ENCODE peak calls at places on chromosome 10, in five cellular contexts. R is endothelial cell, A is stomach, U is mammary epithelial cell, I is progenitor cell of endocrine pancreas. X is an unnamed sample.

GRCh38 chr10:85547460-85548023 is 819.1 kb downstream of the GRID1 start:
- DNase-seq in U (no peak), R (no peak), A (no peak), I (no peak), X (no peak)

GRCh38 chr10:117543999-117544728 is 1.6 kb downstream of the EMX2 start:
- DNase-seq in R (no peak), I (no peak), U (no peak), A (no peak), X (no peak)

GRCh38 chr10:76523215-76523614 is 1091.8 kb downstream of the LRMDA start:
- DNase-seq in U (no peak), A (no peak), I (no peak), R (no peak), X (no peak)

GRCh38 chr10:119313645-119314044 is 106.3 kb downstream of the GRK5 start:
- DNase-seq in R (no peak), A (no peak), U (no peak), I (no peak), X (no peak)

GRCh38 chr10:78547397-78547796 is 513.7 kb downstream of the RPS24 start:
- DNase-seq in U (no peak), I (no peak), A (no peak), R (no peak), X (no peak)

GRCh38 chr10:28411648-28412047 is 108.8 kb upstream of the MPP7 start:
- DNase-seq in U (peak), A (no peak), I (no peak), R (no peak), X (no peak)

GRCh38 chr10:47358457-47358856 is 10.3 kb downstream of the RBP3 start:
- DNase-seq in A (no peak), I (no peak), U (no peak), R (no peak), X (no peak)

GRCh38 chr10:20598590-20598989 is 298.5 kb downstream of the NEBL start:
- DNase-seq in U (peak), A (no peak), R (no peak), I (no peak), X (peak)

GRCh38 chr10:76185476-76186255 is 754.2 kb downstream of the LRMDA start:
- DNase-seq in U (no peak), A (no peak), I (no peak), R (no peak), X (no peak)

GRCh38 chr10:71191459-71192113 is 20.8 kb upstream of the UNC5B start:
- DNase-seq in I (no peak), R (no peak), U (no peak), A (no peak), X (no peak)

GRCh38 chr10:23421397-23421796 is 17.5 kb upstream of the OTUD1 start:
- DNase-seq in I (no peak), R (no peak), A (no peak), U (no peak), X (no peak)

GRCh38 chr10:90087197-90088007 is 386.0 kb downstream of the KIF20B start:
- DNase-seq in U (peak), I (no peak), A (no peak), R (no peak), X (no peak)

GRCh38 chr10:67284589-67284988 is 358.8 kb downstream of the LRRTM3 start:
- DNase-seq in U (no peak), A (no peak), I (no peak), R (no peak), X (no peak)

GRCh38 chr10:99730026-99730425 is 1.9 kb downstream of the COX15 start:
- DNase-seq in U (peak), I (no peak), R (no peak), A (no peak), X (no peak)

GRCh38 chr10:14035506-14035905 is 295.2 kb downstream of the FRMD4A start:
- DNase-seq in R (no peak), I (no peak), U (no peak), A (no peak), X (no peak)

GRCh38 chr10:15742831-15743230 is 23.1 kb upstream of the ITGA8 start:
- DNase-seq in R (no peak), I (no peak), U (no peak), A (no peak), X (no peak)

GRCh38 chr10:90856964-90857634 is 740 bp downstream of the HTR7 start:
- DNase-seq in I (no peak), U (peak), R (peak), A (no peak), X (no peak)

GRCh38 chr10:8044331-8044907 is 10.1 kb upstream of the GATA3 start:
- DNase-seq in R (no peak), I (no peak), U (no peak), A (no peak), X (no peak)

GRCh38 chr10:57849726-57850357 is 417.9 kb downstream of the IPMK start:
- DNase-seq in R (no peak), I (no peak), A (no peak), U (peak), X (no peak)

GRCh38 chr10:85557077-85557476 is 809.5 kb downstream of the GRID1 start:
- DNase-seq in U (peak), A (no peak), I (no peak), R (no peak), X (no peak)

GRCh38 chr10:100100651-100101525 is 19.2 kb upstream of the CPN1 start:
- DNase-seq in R (no peak), I (no peak), A (no peak), U (peak), X (no peak)

GRCh38 chr10:88687853-88688467 is 18.1 kb upstream of the LIPK start:
- DNase-seq in U (no peak), I (no peak), R (no peak), A (no peak), X (no peak)

GRCh38 chr10:88680958-88681357 is 16.7 kb downstream of the LIPF start:
- DNase-seq in A (no peak), I (no peak), R (no peak), U (peak), X (no peak)

DNA sequence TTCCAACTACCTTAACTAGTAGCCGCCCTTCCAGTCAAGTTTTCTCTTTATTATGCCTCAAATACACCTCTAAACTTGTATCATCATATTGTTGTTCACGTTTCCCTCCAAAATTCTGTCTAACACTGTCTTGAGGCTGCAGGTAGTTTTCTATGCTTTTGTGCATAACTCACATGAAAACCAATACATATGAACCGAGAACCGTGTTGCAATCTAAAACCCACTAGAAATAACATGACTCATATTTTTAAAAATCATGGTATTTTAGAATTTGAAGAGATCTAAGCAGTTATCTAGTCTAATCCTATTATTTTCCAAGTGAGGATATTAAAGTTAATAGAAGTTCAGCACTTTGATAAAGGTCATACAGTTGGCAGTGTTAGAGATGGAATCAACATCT is 18.2 kb downstream of the LIPF start:
- DNase-seq in A (no peak), U (no peak), I (no peak), R (no peak), X (no peak)
- TF ChIP-seq CTCF in A (no peak), U (no peak), I (no peak), R (no peak), X (no peak)

GRCh38 chr10:129662386-129662785 is 195.3 kb downstream of the MGMT start:
- DNase-seq in I (no peak), R (no peak), U (no peak), A (no peak), X (no peak)
- TF ChIP-seq CTCF in I (peak), R (peak), U (no peak), A (no peak), X (no peak)

DNA sequence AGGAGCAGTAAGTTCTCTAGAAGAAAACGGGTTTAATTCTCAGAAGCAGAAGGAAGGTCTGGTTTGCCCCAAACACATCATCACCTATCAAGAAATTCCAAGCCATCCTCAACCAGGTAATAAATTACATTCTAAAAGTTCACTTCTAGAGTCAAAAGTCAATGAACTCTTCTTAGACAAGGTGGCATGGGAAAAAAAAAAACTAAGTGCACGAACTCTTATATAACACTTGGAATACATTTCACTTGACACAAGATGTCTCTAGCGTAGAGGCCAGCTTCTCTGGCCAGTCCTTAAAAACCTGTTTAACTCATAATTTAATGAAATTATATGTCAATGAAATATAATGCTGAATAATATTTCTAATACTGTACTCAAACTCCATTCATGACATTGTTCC is 172.1 kb upstream of the ASAH2 start:
- DNase-seq in A (no peak), U (no peak), I (no peak), R (no peak), X (no peak)
- TF ChIP-seq CTCF in A (no peak), U (no peak), I (no peak), R (no peak), X (no peak)

DNA sequence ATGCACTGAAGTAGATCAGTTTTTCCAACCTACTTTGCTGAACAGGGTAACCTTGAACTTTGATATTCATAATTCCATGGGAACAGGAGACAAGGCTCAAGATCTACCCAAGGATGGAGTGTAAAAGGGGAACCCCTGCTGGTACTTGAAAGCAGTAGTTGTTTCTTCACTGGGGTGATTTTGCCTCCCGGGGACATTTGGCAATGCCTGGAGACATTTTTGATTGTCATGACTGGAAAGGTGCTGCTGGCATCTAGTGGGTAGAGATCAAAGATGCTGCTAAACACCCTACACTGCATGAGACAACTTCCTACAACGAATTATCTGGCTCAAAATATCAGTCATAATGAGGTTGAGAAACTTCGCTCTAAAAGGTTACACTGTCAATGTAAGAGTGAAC is 214.8 kb upstream of the CTBP2 start:
- DNase-seq in I (no peak), U (peak), R (no peak), A (no peak), X (no peak)
- TF ChIP-seq CTCF in I (no peak), U (peak), R (no peak), A (no peak), X (no peak)

GRCh38 chr10:114087255-114087654 is 43.6 kb downstream of the ADRB1 start:
- DNase-seq in A (no peak), I (no peak), U (no peak), R (no peak), X (no peak)
- TF ChIP-seq CTCF in A (no peak), I (peak), U (no peak), R (peak), X (no peak)